ENCODE peak calls at places on chromosomes 2 and 18, in ten cellular contexts. K is upper lobe of right lung, Q is endodermal cell, A is cardiac fibroblast, X is Calu3, B is fibroblast of lung, F is tibial nerve, D is fibroblast of the aortic adventitia, M is psoas muscle, O is fibroblast of pulmonary artery. N is an unnamed sample.

GRCh38 chr18:63137999-63138448 is 181.5 kb downstream of the BCL2 start:
- DNase-seq in K (no peak), Q (no peak), A (no peak), X (no peak), B (no peak), F (no peak), D (no peak), M (no peak), O (peak), N (no peak)

GRCh38 chr2:60858897-60859311 is 22.5 kb upstream of the REL start:
- DNase-seq in K (no peak), Q (no peak), A (no peak), X (no peak), B (no peak), F (no peak), D (no peak), M (no peak), O (no peak), N (no peak)

GRCh38 chr2:99555410-99555809 is 65.6 kb upstream of the REV1 start:
- DNase-seq in K (no peak), Q (no peak), A (no peak), X (no peak), B (no peak), F (no peak), D (no peak), M (no peak), O (peak), N (peak)

GRCh38 chr2:186325827-186326535 is 160.1 kb upstream of the ZC3H15 start:
- DNase-seq in K (no peak), Q (no peak), A (no peak), X (no peak), B (no peak), F (no peak), D (no peak), M (no peak), O (no peak), N (no peak)

GRCh38 chr2:174711206-174711605 is 53.1 kb downstream of the CHRNA1 start:
- DNase-seq in K (no peak), Q (no peak), A (peak), X (no peak), B (peak), F (no peak), D (peak), M (no peak), O (peak), N (no peak)

GRCh38 chr2:64537991-64538390 is 13.9 kb downstream of the AFTPH start:
- DNase-seq in K (no peak), Q (no peak), A (peak), X (no peak), B (peak), F (no peak), D (peak), M (no peak), O (peak), N (peak)

GRCh38 chr18:49901862-49902340 is 88.6 kb upstream of the ACAA2 start:
- DNase-seq in K (peak), Q (no peak), A (no peak), X (no peak), B (no peak), F (no peak), D (no peak), M (no peak), O (no peak), N (no peak)

GRCh38 chr18:46079336-46079735 is 7.3 kb upstream of the PSTPIP2 start:
- DNase-seq in K (no peak), Q (no peak), A (no peak), X (no peak), B (no peak), F (no peak), D (no peak), M (no peak), O (no peak), N (no peak)

GRCh38 chr2:19801367-19802087 is 100.3 kb downstream of the TTC32 start:
- DNase-seq in K (peak), Q (no peak), A (peak), X (peak), B (peak), F (peak), D (peak), M (peak), O (peak), N (peak)

GRCh38 chr2:38163006-38163405 is 87.1 kb upstream of the CYP1B1 start:
- DNase-seq in K (no peak), Q (no peak), A (no peak), X (no peak), B (no peak), F (no peak), D (no peak), M (no peak), O (no peak), N (no peak)

GRCh38 chr2:137254081-137254480 is 488.7 kb downstream of the THSD7B start:
- DNase-seq in K (no peak), Q (no peak), A (peak), X (no peak), B (no peak), F (no peak), D (no peak), M (no peak), O (no peak), N (no peak)

GRCh38 chr2:146994246-146994645 is 850.6 kb upstream of the ACVR2A start:
- DNase-seq in K (no peak), Q (no peak), A (no peak), X (no peak), B (no peak), F (no peak), D (no peak), M (no peak), O (no peak), N (no peak)

GRCh38 chr2:127453392-127454171 is 35.4 kb downstream of the PROC start:
- DNase-seq in K (no peak), Q (peak), A (peak), X (no peak), B (no peak), F (no peak), D (peak), M (no peak), O (peak), N (peak)

GRCh38 chr2:214158851-214159250 is 252.0 kb upstream of the VWC2L start:
- DNase-seq in K (no peak), Q (no peak), A (no peak), X (no peak), B (no peak), F (no peak), D (no peak), M (no peak), O (no peak), N (no peak)

GRCh38 chr2:238024986-238025385 is 35.8 kb upstream of the SCLY start:
- DNase-seq in K (no peak), Q (no peak), A (peak), X (no peak), B (peak), F (no peak), D (peak), M (no peak), O (peak), N (peak)

GRCh38 chr18:51765712-51766360 is 568.4 kb upstream of the MEX3C start:
- DNase-seq in K (no peak), Q (no peak), A (no peak), X (no peak), B (no peak), F (no peak), D (no peak), M (no peak), O (no peak), N (no peak)

GRCh38 chr18:28013064-28013463 is 163.9 kb downstream of the CDH2 start:
- DNase-seq in K (no peak), Q (no peak), A (peak), X (no peak), B (peak), F (no peak), D (peak), M (no peak), O (peak), N (peak)

GRCh38 chr2:228675042-228675441 is 493.6 kb upstream of the SPHKAP start:
- DNase-seq in K (no peak), Q (no peak), A (peak), X (no peak), B (peak), F (no peak), D (peak), M (no peak), O (peak), N (peak)

GRCh38 chr2:186349508-186349907 is 136.6 kb upstream of the ZC3H15 start:
- DNase-seq in K (no peak), Q (no peak), A (peak), X (peak), B (peak), F (no peak), D (peak), M (no peak), O (peak), N (peak)

GRCh38 chr18:48825101-48825745 is 125.5 kb downstream of the SMAD7 start:
- DNase-seq in K (peak), Q (peak), A (peak), X (no peak), B (peak), F (no peak), D (peak), M (no peak), O (peak), N (no peak)

GRCh38 chr2:68569604-68570003 is 73.8 kb upstream of the PROKR1 start:
- DNase-seq in K (no peak), Q (no peak), A (peak), X (no peak), B (peak), F (no peak), D (peak), M (no peak), O (peak), N (no peak)

GRCh38 chr2:172655838-172656573 is 79.6 kb upstream of the RAPGEF4 start:
- DNase-seq in K (no peak), Q (no peak), A (no peak), X (no peak), B (peak), F (no peak), D (no peak), M (no peak), O (no peak), N (no peak)

GRCh38 chr2:118460425-118460824 is 372.2 kb downstream of the INSIG2 start:
- DNase-seq in K (no peak), Q (no peak), A (no peak), X (no peak), B (no peak), F (no peak), D (no peak), M (no peak), O (no peak), N (no peak)

GRCh38 chr2:9951522-9952285 is at the start of gene GRHL1:
- DNase-seq in K (peak), Q (peak), A (peak), X (peak), B (peak), F (peak), D (peak), M (peak), O (peak), N (peak)

GRCh38 chr2:174059875-174060226 is 94.7 kb upstream of the SP3 start:
- DNase-seq in K (no peak), Q (no peak), A (peak), X (no peak), B (peak), F (no peak), D (no peak), M (no peak), O (no peak), N (peak)

GRCh38 chr18:37649930-37650329 is 84.3 kb upstream of the CELF4 start:
- DNase-seq in K (no peak), Q (no peak), A (no peak), X (no peak), B (no peak), F (no peak), D (no peak), M (no peak), O (no peak), N (no peak)

GRCh38 chr2:191434072-191434471 is 188.9 kb downstream of the MYO1B start:
- DNase-seq in K (no peak), Q (no peak), A (no peak), X (no peak), B (peak), F (no peak), D (no peak), M (no peak), O (no peak), N (peak)

GRCh38 chr2:71865391-71865965 is 282.2 kb downstream of the CYP26B1 start:
- DNase-seq in K (no peak), Q (no peak), A (no peak), X (no peak), B (no peak), F (no peak), D (no peak), M (no peak), O (no peak), N (peak)

GRCh38 chr2:146388757-146389156 is 1456.1 kb upstream of the ACVR2A start:
- DNase-seq in K (no peak), Q (no peak), A (no peak), X (no peak), B (peak), F (no peak), D (no peak), M (no peak), O (no peak), N (peak)

DNA sequence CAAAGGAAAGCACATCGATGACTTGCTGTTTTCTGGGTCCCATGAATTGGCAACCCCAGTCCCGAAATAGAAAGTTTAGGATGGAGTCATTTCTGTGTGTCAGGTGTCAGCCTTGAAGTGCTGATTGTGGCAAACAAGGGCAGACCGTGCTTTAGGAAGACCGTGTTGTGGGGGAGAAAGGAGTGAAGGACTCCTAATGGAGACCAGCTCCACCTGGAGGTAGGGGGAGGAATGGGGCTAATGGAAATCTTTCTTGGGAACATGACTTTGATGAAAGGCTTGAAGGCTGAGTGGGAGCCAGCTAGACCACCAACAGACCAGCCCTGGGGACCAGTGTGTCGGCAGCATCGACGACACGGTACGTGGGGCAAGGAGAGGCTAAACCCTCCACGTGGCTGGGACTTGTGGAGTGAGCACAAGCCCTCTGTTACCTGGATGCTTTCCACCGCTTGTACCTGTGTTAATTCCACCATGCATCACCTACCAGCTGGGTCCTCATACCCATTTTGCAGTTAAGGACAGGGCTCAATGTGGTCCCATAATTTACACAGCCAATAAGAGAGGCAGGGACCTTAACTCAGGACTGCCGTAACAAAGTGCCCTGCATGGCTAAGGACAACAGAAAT is 104.2 kb downstream of the SH3BP4 start:
- DNase-seq in K (peak), Q (peak), A (peak), X (peak), B (no peak), F (no peak), D (peak), M (no peak), O (peak), N (peak)
- TF ChIP-seq CTCF in K (peak), Q (peak), A (peak), X (peak), B (peak), F (peak), D (peak), M (peak), O (peak), N (peak)

DNA sequence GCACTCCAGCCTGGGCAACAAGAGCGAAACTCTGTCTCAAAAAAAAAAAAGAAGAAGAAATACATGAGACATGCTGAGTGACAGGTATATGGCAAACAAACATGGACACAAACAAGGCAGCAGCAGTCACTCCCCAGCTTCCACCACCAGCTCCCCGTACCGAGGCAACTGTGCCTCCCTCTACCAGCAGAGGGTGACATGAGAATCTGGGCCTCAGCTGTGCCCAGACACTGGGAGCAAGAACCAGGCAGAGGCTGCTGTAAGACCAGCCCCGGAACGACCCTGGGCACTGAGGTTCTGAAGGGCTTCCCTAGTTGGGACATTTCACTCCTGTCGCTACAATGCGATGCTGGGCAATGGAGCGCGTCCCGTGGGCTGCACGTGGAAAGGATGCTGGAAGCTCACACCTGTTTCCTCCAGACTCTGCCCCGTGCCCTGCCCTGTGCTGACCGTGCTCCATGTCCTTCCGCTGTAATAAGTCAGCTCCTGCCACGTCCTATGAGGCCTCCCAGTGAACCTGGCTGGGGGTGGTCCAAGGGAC is 37.1 kb downstream of the BOK start:
- DNase-seq in K (no peak), Q (peak), A (no peak), X (no peak), B (no peak), F (no peak), D (no peak), M (no peak), O (no peak), N (peak)
- TF ChIP-seq CTCF in K (no peak), Q (peak), A (peak), X (no peak), B (peak), F (no peak), D (no peak), M (no peak), O (peak), N (peak)

GRCh38 chr2:204570449-204570848 is 25.2 kb downstream of the PARD3B start:
- DNase-seq in K (no peak), Q (no peak), A (no peak), X (no peak), B (no peak), F (no peak), D (no peak), M (no peak), O (no peak), N (no peak)
- TF ChIP-seq CTCF in K (no peak), Q (no peak), A (no peak), X (no peak), B (no peak), F (no peak), D (no peak), M (no peak), O (no peak), N (no peak)

GRCh38 chr2:202375006-202375610 is 1.0 kb upstream of the BMPR2 start:
- DNase-seq in K (peak), Q (peak), A (peak), X (peak), B (peak), F (peak), D (peak), M (peak), O (peak), N (peak)
- TF ChIP-seq CTCF in K (no peak), Q (no peak), A (no peak), X (no peak), B (no peak), F (no peak), D (no peak), M (no peak), O (no peak), N (no peak)

DNA sequence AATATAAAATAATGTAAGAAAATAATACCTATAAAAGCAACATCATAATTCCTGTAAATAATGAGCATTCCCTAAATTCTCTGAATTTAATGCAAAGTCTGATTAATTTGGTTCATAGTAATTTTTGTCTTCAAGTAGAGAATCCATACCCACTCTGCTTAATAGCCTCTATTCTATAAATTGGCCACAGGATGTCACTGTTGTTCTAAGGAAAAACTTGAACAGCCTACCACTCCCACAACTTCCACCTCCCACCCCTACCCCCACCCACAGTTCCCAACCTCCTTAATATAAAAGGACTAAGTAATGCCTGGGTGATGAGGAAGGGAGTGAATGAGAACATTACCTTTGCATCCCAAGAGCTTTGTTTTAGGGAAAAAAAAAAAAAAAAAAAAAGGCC is 27.2 kb upstream of the BBS5 start:
- DNase-seq in K (no peak), Q (no peak), A (peak), X (peak), B (peak), F (no peak), D (peak), M (no peak), O (peak), N (peak)
- TF ChIP-seq CTCF in K (peak), Q (peak), A (peak), X (peak), B (peak), F (no peak), D (peak), M (peak), O (peak), N (peak)

GRCh38 chr18:64966667-64967066 is 784.1 kb upstream of the CDH7 start:
- DNase-seq in K (no peak), Q (peak), A (no peak), X (peak), B (peak), F (no peak), D (no peak), M (no peak), O (no peak), N (peak)
- TF ChIP-seq CTCF in K (no peak), Q (peak), A (no peak), X (no peak), B (no peak), F (no peak), D (no peak), M (no peak), O (no peak), N (no peak)

GRCh38 chr2:131419447-131419846 is 55.5 kb upstream of the RAB6D start:
- DNase-seq in K (no peak), Q (peak), A (no peak), X (no peak), B (peak), F (no peak), D (no peak), M (no peak), O (no peak), N (no peak)
- TF ChIP-seq CTCF in K (no peak), Q (no peak), A (no peak), X (no peak), B (no peak), F (no peak), D (no peak), M (no peak), O (no peak), N (no peak)